ENCODE peak calls at places on chromosomes 13 and 19, in nine cellular contexts. E is AG20443; X is foreskin keratinocyte; Y is left lung; N is activated CD4-positive, alpha-beta T cell treated with anti-CD3 and anti-CD28 coated beads, Interleukin-2, amount 50 U/mL, for 24 hours; A is astrocyte of the spinal cord; L is NCI-H460; H is hepatic stellate cell; M is lower leg skin. I is an unnamed sample.

GRCh38 chr19:56112313-56112709 is 8.8 kb downstream of the ZNF787 start:
- DNase-seq in E (no peak), X (no peak), Y (no peak), N (no peak), A (no peak), L (no peak), H (no peak), M (no peak), I (no peak)

GRCh38 chr13:99926014-99926731 is 45.4 kb downstream of the ZIC5 start:
- DNase-seq in E (peak), X (peak), Y (no peak), N (no peak), A (peak), L (peak), H (peak), M (no peak), I (no peak)

GRCh38 chr19:881385-882071 is 11.5 kb downstream of the MED16 start:
- DNase-seq in E (no peak), X (no peak), Y (no peak), N (no peak), A (no peak), L (no peak), H (no peak), M (no peak), I (no peak)

GRCh38 chr13:101309014-101309619 is 107.2 kb downstream of the NALCN start:
- DNase-seq in E (peak), X (peak), Y (no peak), N (no peak), A (peak), L (no peak), H (peak), M (no peak), I (no peak)

GRCh38 chr13:98300956-98301641 is 124.0 kb upstream of the RNF113B start:
- DNase-seq in E (peak), X (peak), Y (no peak), N (no peak), A (peak), L (peak), H (peak), M (no peak), I (no peak)

GRCh38 chr19:46350758-46351159 is 3.9 kb downstream of the PPP5C start:
- DNase-seq in E (no peak), X (no peak), Y (no peak), N (no peak), A (no peak), L (no peak), H (no peak), M (no peak), I (peak)

GRCh38 chr19:47284324-47284899 is 9.7 kb downstream of the INAFM1 start:
- DNase-seq in E (peak), X (peak), Y (no peak), N (peak), A (peak), L (peak), H (no peak), M (no peak), I (no peak)

GRCh38 chr19:1756264-1756663 is 3.0 kb downstream of the ONECUT3 start:
- DNase-seq in E (no peak), X (no peak), Y (peak), N (no peak), A (no peak), L (no peak), H (no peak), M (no peak), I (no peak)

GRCh38 chr13:65656740-65657329 is 1573.3 kb downstream of the PCDH9 start:
- DNase-seq in E (no peak), X (no peak), Y (no peak), N (no peak), A (peak), L (peak), H (peak), M (no peak), I (no peak)

GRCh38 chr13:112174476-112175110 is 107.6 kb downstream of the SOX1 start:
- DNase-seq in E (no peak), X (no peak), Y (no peak), N (no peak), A (no peak), L (no peak), H (no peak), M (no peak), I (no peak)

I was measured in aorta.